ENCODE peak calls at places on chromosomes 7 and 10, in six cellular contexts. V, W, R, B, Q and C are unnamed samples.
A peak's percentile ranks its signal among the peaks of the same experiment; 100 is the strongest.

GRCh38 chr10:31041011-31041410 is 9.3 kb upstream of the ZNF438 start:
- DNase-seq in Q (no peak), B (peak; percentile 84), R (no peak), V (peak; percentile 41), W (no peak), C (no peak)

GRCh38 chr7:98185101-98185500 is 26.1 kb upstream of the BHLHA15 start:
- DNase-seq in Q (no peak), W (no peak), R (no peak), B (no peak), V (no peak), C (no peak)

GRCh38 chr7:26856481-26856880 is 7.9 kb downstream of the SKAP2 start:
- DNase-seq in V (peak; percentile 62), Q (no peak), B (no peak), R (no peak), W (no peak), C (no peak)

GRCh38 chr10:132974886-132975881 is 32.8 kb upstream of the CFAP46 start:
- DNase-seq in B (no peak), V (no peak), Q (no peak), W (no peak), R (peak; percentile 89), C (no peak)

GRCh38 chr10:91575044-91575610 is 57.7 kb downstream of the PPP1R3C start:
- DNase-seq in Q (no peak), R (no peak), W (no peak), B (no peak), V (no peak), C (no peak)

GRCh38 chr7:64686493-64687184 is 20.7 kb downstream of the ZNF107 start:
- DNase-seq in R (no peak), B (no peak), Q (no peak), V (no peak), W (no peak), C (peak; percentile 54)

GRCh38 chr7:22430457-22430856 is 69.5 kb downstream of the STEAP1B start:
- DNase-seq in B (peak; percentile 28), V (peak; percentile 83), Q (no peak), R (peak; percentile 41), W (peak; percentile 30), C (no peak)

GRCh38 chr10:133157662-133158436 is 2.2 kb upstream of the KNDC1 start:
- DNase-seq in B (no peak), V (no peak), Q (no peak), R (no peak), W (no peak), C (no peak)

GRCh38 chr7:92547579-92547978 is 19.0 kb downstream of the RBM48 start:
- DNase-seq in V (no peak), B (no peak), R (no peak), W (no peak), Q (no peak), C (no peak)

GRCh38 chr10:122142652-122143237 is 128.4 kb upstream of the BTBD16 start:
- DNase-seq in W (peak; percentile 34), B (no peak), V (no peak), R (peak; percentile 54), Q (peak; percentile 77), C (peak; percentile 51)

GRCh38 chr7:130210181-130210935 is 2.7 kb downstream of the SSMEM1 start:
- DNase-seq in R (peak; percentile 52), W (peak; percentile 76), V (peak; percentile 22), Q (no peak), B (peak; percentile 54), C (no peak)

GRCh38 chr7:127813991-127814556 is 162.1 kb downstream of the SND1 start:
- DNase-seq in R (no peak), Q (no peak), W (no peak), B (no peak), V (peak; percentile 57), C (no peak)

GRCh38 chr7:25454562-25455031 is 226.3 kb upstream of the NPVF start:
- DNase-seq in V (no peak), B (no peak), W (no peak), Q (no peak), R (no peak), C (no peak)

GRCh38 chr10:85280014-85280413 is 951.6 kb downstream of the CCSER2 start:
- DNase-seq in R (no peak), B (peak; percentile 59), Q (no peak), W (no peak), V (no peak), C (no peak)

GRCh38 chr10:11045995-11046394 is 28.3 kb downstream of the CELF2 start:
- DNase-seq in V (no peak), W (no peak), B (no peak), Q (no peak), R (no peak), C (no peak)

GRCh38 chr10:63210611-63211196 is 77.6 kb downstream of the NRBF2 start:
- DNase-seq in V (peak; percentile 54), W (no peak), B (no peak), Q (no peak), R (no peak), C (no peak)

GRCh38 chr10:125341611-125342010 is 181.2 kb upstream of the CTBP2 start:
- DNase-seq in V (no peak), R (no peak), W (no peak), B (no peak), Q (no peak), C (no peak)

GRCh38 chr10:21078410-21079329 is 181.6 kb upstream of the NEBL start:
- DNase-seq in R (peak; percentile 65), Q (peak; percentile 18), V (peak; percentile 61), B (peak; percentile 54), W (peak; percentile 78), C (peak; percentile 4)

GRCh38 chr7:10708447-10708846 is 265.2 kb upstream of the PHF14 start:
- DNase-seq in R (no peak), W (no peak), B (peak; percentile 2), V (no peak), Q (no peak), C (no peak)

GRCh38 chr7:156456503-156457115 is 184.0 kb upstream of the RNF32 start:
- DNase-seq in B (peak; percentile 64), Q (no peak), R (no peak), V (no peak), W (no peak), C (no peak)